ENCODE peak calls at places on chromosomes 2 and 18, in five cellular contexts. X is right lobe of liver; I is Panc1; G is naive thymus-derived CD4-positive, alpha-beta T cell; T is esophagus muscularis mucosa. K is an unnamed sample. For H3K36me3, the result is how much of the 10 kb centered on the place peaks cover.

GRCh38 chr18:63311481-63312409 is 7.8 kb downstream of the BCL2 start:
- DNase-seq in X (no peak), I (no peak), G (no peak), T (no peak), K (no peak)

GRCh38 chr18:49744395-49744987 is 68.8 kb downstream of the ACAA2 start:
- DNase-seq in X (no peak), I (no peak), G (no peak), T (no peak), K (no peak)

GRCh38 chr2:3459185-3460015 is 59.9 kb downstream of the ADI1 start:
- DNase-seq in X (no peak), I (no peak), G (no peak), T (no peak), K (peak)

GRCh38 chr2:64650722-64651338 is 2.9 kb downstream of the SERTAD2 start:
- DNase-seq in X (peak), I (no peak), G (no peak), T (no peak), K (no peak)

GRCh38 chr2:163682695-163683094 is 53.1 kb downstream of the FIGN start:
- DNase-seq in X (no peak), I (no peak), G (no peak), T (no peak), K (no peak)

GRCh38 chr2:3283206-3283605 is 94.4 kb downstream of the EIPR1 start:
- DNase-seq in X (peak), I (no peak), G (no peak), T (no peak), K (no peak)

GRCh38 chr2:8036366-8036765 is 645.5 kb upstream of the ID2 start:
- DNase-seq in X (no peak), I (no peak), G (no peak), T (peak), K (no peak)

GRCh38 chr2:121052023-121052422 is 233.0 kb downstream of the TFCP2L1 start:
- DNase-seq in X (no peak), I (no peak), G (no peak), T (no peak), K (no peak)

GRCh38 chr2:106189764-106190468 is 4.2 kb downstream of the UXS1 start:
- DNase-seq in X (no peak), I (peak), G (no peak), T (no peak), K (no peak)

GRCh38 chr2:28997847-28998735 is 17.0 kb downstream of the TOGARAM2 start:
- DNase-seq in X (no peak), I (no peak), G (no peak), T (no peak), K (no peak)

GRCh38 chr2:195026261-195026660 is 630.8 kb upstream of the SLC39A10 start:
- DNase-seq in X (no peak), I (no peak), G (no peak), T (no peak), K (no peak)

GRCh38 chr2:11698009-11698922 is 28.3 kb upstream of the NTSR2 start:
- DNase-seq in X (no peak), I (no peak), G (no peak), T (peak), K (peak)

GRCh38 chr2:64525323-64525625 is 1.1 kb downstream of the AFTPH start:
- DNase-seq in X (no peak), I (no peak), G (peak), T (no peak), K (no peak)

GRCh38 chr2:215171826-215172225 is 33.4 kb upstream of the ABCA12 start:
- DNase-seq in X (no peak), I (no peak), G (no peak), T (no peak), K (no peak)
- H3K4me3 ChIP-seq in X (no peak), I (no peak), G (no peak), T (no peak), K (no peak)

GRCh38 chr18:59344990-59345389 is 14.1 kb downstream of the LMAN1 start:
- DNase-seq in X (no peak), I (no peak), G (no peak), T (no peak), K (no peak)

GRCh38 chr18:59340817-59341216 is 18.2 kb downstream of the LMAN1 start:
- DNase-seq in X (no peak), I (no peak), G (no peak), T (no peak), K (no peak)

GRCh38 chr18:59345556-59345955 is 13.5 kb downstream of the LMAN1 start:
- DNase-seq in X (no peak), I (no peak), G (no peak), T (no peak), K (no peak)

GRCh38 chr18:59343916-59344315 is 15.1 kb downstream of the LMAN1 start:
- DNase-seq in X (no peak), I (no peak), G (no peak), T (no peak), K (no peak)

GRCh38 chr18:59340312-59340711 is 18.8 kb downstream of the LMAN1 start:
- DNase-seq in X (no peak), I (no peak), G (no peak), T (no peak), K (no peak)
- H3K36me3 ChIP-seq in X (under half), I (under half), G (under half), T (under half), K (under half)

GRCh38 chr2:238787507-238787906 is 60.4 kb upstream of the TWIST2 start:
- DNase-seq in X (no peak), I (no peak), G (no peak), T (no peak), K (no peak)

GRCh38 chr2:238785528-238785860 is 62.4 kb upstream of the TWIST2 start:
- DNase-seq in X (no peak), I (no peak), G (no peak), T (no peak), K (no peak)

GRCh38 chr2:238784671-238785527 is 63.0 kb upstream of the TWIST2 start:
- DNase-seq in X (peak), I (peak), G (peak), T (no peak), K (no peak)

GRCh38 chr2:238786792-238787490 is 60.9 kb upstream of the TWIST2 start:
- DNase-seq in X (no peak), I (no peak), G (no peak), T (no peak), K (no peak)

GRCh38 chr2:238786379-238786778 is 61.5 kb upstream of the TWIST2 start:
- DNase-seq in X (no peak), I (no peak), G (no peak), T (no peak), K (no peak)
- H3K4me3 ChIP-seq in X (no peak), I (no peak), G (no peak), T (no peak), K (no peak)

DNA sequence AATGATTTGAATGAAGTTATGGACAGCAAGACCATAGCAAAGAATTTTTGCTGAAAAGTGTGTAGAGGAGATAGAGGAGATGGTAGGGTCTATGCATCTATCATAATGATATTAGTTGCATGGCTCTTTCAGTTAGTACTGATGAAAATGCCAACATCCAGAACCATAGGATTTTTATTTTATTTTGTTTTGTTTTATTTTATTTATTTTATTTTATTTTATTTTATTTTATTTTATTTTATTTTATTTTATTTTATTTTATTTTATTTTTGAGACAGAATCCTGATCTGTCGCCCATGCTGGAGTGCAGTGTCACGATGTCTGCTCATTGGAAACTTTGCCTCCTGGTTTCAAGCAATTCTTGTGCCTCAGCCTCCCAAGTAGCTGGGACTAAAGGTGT is 1021.1 kb upstream of the ZEB2 start:
- DNase-seq in X (no peak), I (no peak), G (no peak), T (no peak), K (no peak)
- H3K36me3 ChIP-seq in X (under half), I (under half), G (under half), T (under half), K (under half)

DNA sequence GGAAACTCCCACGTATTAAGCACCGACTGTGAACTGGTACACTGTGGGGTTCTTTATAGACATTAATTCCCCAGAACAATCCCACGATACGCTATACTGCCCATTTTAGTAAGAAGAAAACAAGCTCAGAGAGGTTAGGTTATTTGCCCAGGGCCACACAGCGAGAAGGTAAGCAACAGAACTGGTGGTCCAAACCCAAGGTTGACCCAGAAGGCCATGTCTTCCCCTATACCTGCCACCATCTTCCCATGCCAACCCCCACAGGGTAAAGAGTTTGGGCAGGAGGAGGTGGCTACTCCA is 69.9 kb downstream of the MARCO start:
- DNase-seq in X (no peak), I (no peak), G (no peak), T (no peak), K (no peak)
- H3K4me3 ChIP-seq in X (no peak), I (peak), G (no peak), T (no peak), K (no peak)

DNA sequence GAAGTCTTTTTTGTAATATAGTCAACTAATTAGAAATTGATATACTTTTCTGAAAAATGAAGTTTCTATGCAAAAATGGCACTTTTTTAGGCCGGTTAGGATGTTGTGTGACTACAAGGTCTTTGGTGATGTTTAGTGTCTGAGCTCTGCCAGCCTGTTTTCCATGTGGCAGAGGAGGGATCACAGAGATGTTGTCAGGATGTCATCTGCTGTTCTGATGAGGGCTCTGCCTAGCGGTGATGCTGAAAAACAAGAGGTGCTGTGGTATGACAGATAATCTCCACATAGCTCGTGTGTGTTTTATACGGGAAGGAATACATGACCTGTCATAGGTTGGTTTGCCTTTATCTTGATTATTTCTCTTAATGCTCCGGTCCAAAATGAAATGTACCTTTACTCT is 12.0 kb upstream of the IAH1 start:
- DNase-seq in X (no peak), I (no peak), G (no peak), T (no peak), K (no peak)
- H3K36me3 ChIP-seq in X (under half), I (under half), G (under half), T (under half), K (under half)